ENCODE peak calls at places on chromosomes 1 and 21, in four cellular contexts. W, X, H and D are unnamed samples.
A peak's percentile ranks its signal among the peaks of the same experiment; 100 is the strongest.

GRCh38 chr1:11948822-11949458 is 14.4 kb downstream of the PLOD1 start:
- DNase-seq in W (no peak), X (no peak), H (no peak), D (no peak)

GRCh38 chr1:27423701-27424100 is 31.3 kb downstream of the GPR3 start:
- DNase-seq in W (no peak), X (no peak), H (no peak), D (no peak)

GRCh38 chr1:202009326-202010031 is 908 bp upstream of the ELF3 start:
- DNase-seq in W (peak; percentile 65), X (peak; percentile 84), H (peak; percentile 64), D (peak; percentile 59)

GRCh38 chr1:182164273-182164672 is 102.8 kb upstream of the ZNF648 start:
- DNase-seq in W (no peak), X (no peak), H (no peak), D (no peak)

GRCh38 chr1:3772027-3772714 is 378 bp upstream of the SMIM1 start:
- DNase-seq in W (no peak), X (peak; percentile 97), H (peak; percentile 99), D (peak; percentile 38)

GRCh38 chr1:83083589-83084224 is 915.2 kb downstream of the TTLL7 start:
- DNase-seq in W (no peak), X (no peak), H (no peak), D (no peak)

GRCh38 chr1:82994866-82995370 is 1004.0 kb downstream of the TTLL7 start:
- DNase-seq in W (no peak), X (no peak), H (no peak), D (no peak)

GRCh38 chr21:46532080-46532479 is 72.8 kb downstream of the S100B start:
- DNase-seq in W (no peak), X (no peak), H (no peak), D (no peak)

GRCh38 chr1:61140056-61140549 is 57.7 kb downstream of the NFIA start:
- DNase-seq in W (no peak), X (no peak), H (no peak), D (no peak)

GRCh38 chr1:56331892-56332567 is 247.3 kb downstream of the PLPP3 start:
- DNase-seq in W (no peak), X (no peak), H (no peak), D (no peak)

GRCh38 chr1:198156111-198156744 is 570 bp upstream of the NEK7 start:
- DNase-seq in W (peak; percentile 73), X (no peak), H (no peak), D (no peak)

GRCh38 chr1:7781923-7782495 is 2.1 kb upstream of the PER3 start:
- DNase-seq in W (no peak), X (no peak), H (no peak), D (no peak)

GRCh38 chr1:112144738-112145426 is 155.4 kb upstream of the KCND3 start:
- DNase-seq in W (no peak), X (no peak), H (no peak), D (no peak)

GRCh38 chr21:41749286-41749685 is 17.6 kb downstream of the RIPK4 start:
- DNase-seq in W (no peak), X (no peak), H (no peak), D (no peak)

GRCh38 chr1:205354259-205354904 is 2.3 kb downstream of the KLHDC8A start:
- DNase-seq in W (peak; percentile 58), X (peak; percentile 72), H (peak; percentile 28), D (peak; percentile 62)

GRCh38 chr1:174218983-174219382 is 59.7 kb downstream of the RABGAP1L start:
- DNase-seq in W (no peak), X (no peak), H (no peak), D (no peak)

GRCh38 chr21:33654412-33654811 is 12.1 kb downstream of the ITSN1 start:
- DNase-seq in W (no peak), X (no peak), H (no peak), D (no peak)

GRCh38 chr1:240613353-240614142 is 1.6 kb upstream of the GREM2 start:
- DNase-seq in W (peak; percentile 21), X (no peak), H (no peak), D (peak; percentile 15)

GRCh38 chr1:203695116-203695515 is 68.5 kb downstream of the ATP2B4 start:
- DNase-seq in W (no peak), X (peak; percentile 91), H (no peak), D (no peak)

GRCh38 chr21:40047211-40047610 is 180.0 kb downstream of the PCP4 start:
- DNase-seq in W (no peak), X (no peak), H (no peak), D (no peak)

GRCh38 chr21:40706806-40707205 is 140.2 kb downstream of the DSCAM start:
- DNase-seq in W (no peak), X (no peak), H (no peak), D (no peak)

GRCh38 chr21:45294509-45295291 is 7.0 kb upstream of the POFUT2 start:
- DNase-seq in W (peak; percentile 97), X (peak; percentile 99), H (no peak), D (peak; percentile 97)

GRCh38 chr21:42733874-42734273 is 80.5 kb downstream of the PDE9A start:
- DNase-seq in W (no peak), X (peak; percentile 19), H (no peak), D (no peak)

GRCh38 chr1:228340686-228341449 is 65.8 kb downstream of the TRIM11 start:
- DNase-seq in W (no peak), X (peak; percentile 53), H (no peak), D (no peak)

GRCh38 chr21:28633803-28634572 is 358.7 kb downstream of the LTN1 start:
- DNase-seq in W (peak; percentile 42), X (no peak), H (no peak), D (no peak)

GRCh38 chr21:25506268-25506667 is 101.0 kb downstream of the MRPL39 start:
- DNase-seq in W (no peak), X (no peak), H (no peak), D (no peak)

GRCh38 chr1:185244015-185244747 is 72.9 kb downstream of the IVNS1ABP start:
- DNase-seq in W (peak; percentile 7), X (no peak), H (no peak), D (peak; percentile 29)

GRCh38 chr21:43740497-43741156 is 21.7 kb downstream of the PDXK start:
- DNase-seq in W (no peak), X (peak; percentile 79), H (no peak), D (no peak)

GRCh38 chr1:221714227-221715116 is 27.4 kb downstream of the DUSP10 start:
- DNase-seq in W (no peak), X (no peak), H (no peak), D (no peak)